ENCODE peak calls at places on chromosomes 2 and 18, in ten cellular contexts. V is CD8-positive, alpha-beta T cell; F is HCT116; I is Peyer's patch; N is body of pancreas; L is astrocyte; Z is PC-3; J is MM.1S; W is osteoblast; Q is heart left ventricle. G is an unnamed sample.

GRCh38 chr2:124027182-124027581 is 2.1 kb downstream of the CNTNAP5 start:
- DNase-seq in V (no peak), F (no peak), I (no peak), N (peak; percentile 38), L (peak; percentile 15), Z (peak; percentile 75), J (peak; percentile 83), W (peak; percentile 85), Q (no peak), G (peak; percentile 62)

GRCh38 chr2:225894240-225894980 is 494.9 kb downstream of the NYAP2 start:
- DNase-seq in V (no peak), F (peak; percentile 13), I (no peak), N (no peak), L (peak; percentile 74), Z (peak; percentile 81), J (no peak), W (peak; percentile 35), Q (no peak), G (no peak)

GRCh38 chr2:120867290-120868231 is 131.9 kb downstream of the GLI2 start:
- DNase-seq in V (no peak), F (no peak), I (peak; percentile 24), N (peak; percentile 58), L (peak; percentile 84), Z (peak; percentile 64), J (no peak), W (peak; percentile 98), Q (peak; percentile 86), G (peak; percentile 78)

GRCh38 chr2:238290715-238291549 is 2.5 kb upstream of the PER2 start:
- DNase-seq in V (no peak), F (no peak), I (no peak), N (peak; percentile 37), L (no peak), Z (no peak), J (no peak), W (no peak), Q (no peak), G (peak; percentile 73)

GRCh38 chr18:79434611-79435010 is 38.9 kb downstream of the NFATC1 start:
- DNase-seq in V (no peak), F (no peak), I (no peak), N (no peak), L (no peak), Z (no peak), J (no peak), W (no peak), Q (no peak), G (no peak)

GRCh38 chr2:221810216-221810615 is 238.1 kb upstream of the EPHA4 start:
- DNase-seq in V (no peak), F (no peak), I (no peak), N (no peak), L (no peak), Z (no peak), J (no peak), W (no peak), Q (no peak), G (no peak)

GRCh38 chr2:118006861-118007260 is 7.0 kb downstream of the CCDC93 start:
- DNase-seq in V (no peak), F (no peak), I (no peak), N (no peak), L (no peak), Z (no peak), J (no peak), W (no peak), Q (peak; percentile 37), G (no peak)

GRCh38 chr2:108268001-108268400 is 20.7 kb upstream of the SULT1C2 start:
- DNase-seq in V (no peak), F (no peak), I (no peak), N (no peak), L (peak; percentile 87), Z (peak; percentile 80), J (no peak), W (peak; percentile 23), Q (no peak), G (no peak)

GRCh38 chr18:37294951-37295350 is 270.6 kb downstream of the CELF4 start:
- DNase-seq in V (no peak), F (no peak), I (no peak), N (no peak), L (no peak), Z (peak; percentile 2), J (no peak), W (peak; percentile 75), Q (no peak), G (peak; percentile 96)

GRCh38 chr18:59272971-59273935 is at the start of gene RAX:
- DNase-seq in V (no peak), F (no peak), I (no peak), N (no peak), L (no peak), Z (no peak), J (no peak), W (peak; percentile 93), Q (no peak), G (peak; percentile 96)

GRCh38 chr2:120395221-120395620 is 49.3 kb downstream of the INHBB start:
- DNase-seq in V (no peak), F (no peak), I (no peak), N (no peak), L (no peak), Z (no peak), J (no peak), W (peak; percentile 64), Q (no peak), G (peak; percentile 42)

GRCh38 chr2:152033146-152033545 is 65.7 kb downstream of the CACNB4 start:
- DNase-seq in V (no peak), F (no peak), I (no peak), N (no peak), L (no peak), Z (no peak), J (no peak), W (no peak), Q (no peak), G (peak; percentile 73)

GRCh38 chr2:99715956-99716355 is 226.1 kb upstream of the REV1 start:
- DNase-seq in V (no peak), F (no peak), I (no peak), N (no peak), L (no peak), Z (no peak), J (no peak), W (no peak), Q (no peak), G (no peak)

GRCh38 chr18:26700728-26701127 is 152.4 kb upstream of the KCTD1 start:
- DNase-seq in V (no peak), F (no peak), I (no peak), N (no peak), L (peak; percentile 2), Z (no peak), J (no peak), W (no peak), Q (no peak), G (no peak)

GRCh38 chr18:2902327-2902726 is 55.5 kb downstream of the EMILIN2 start:
- DNase-seq in V (no peak), F (no peak), I (no peak), N (no peak), L (no peak), Z (no peak), J (no peak), W (no peak), Q (no peak), G (peak; percentile 20)

GRCh38 chr18:21638822-21639221 is 26.7 kb downstream of the SNRPD1 start:
- DNase-seq in V (no peak), F (no peak), I (no peak), N (no peak), L (no peak), Z (no peak), J (no peak), W (no peak), Q (no peak), G (no peak)

GRCh38 chr2:73862987-73863386 is 29.8 kb upstream of the ACTG2 start:
- DNase-seq in V (no peak), F (no peak), I (no peak), N (no peak), L (no peak), Z (peak; percentile 34), J (no peak), W (no peak), Q (no peak), G (no peak)
- TF ChIP-seq CTCF in V (no peak), F (no peak), I (no peak), N (no peak), L (no peak), Z (no peak), J (no peak), W (no peak), Q (no peak), G (no peak)

DNA sequence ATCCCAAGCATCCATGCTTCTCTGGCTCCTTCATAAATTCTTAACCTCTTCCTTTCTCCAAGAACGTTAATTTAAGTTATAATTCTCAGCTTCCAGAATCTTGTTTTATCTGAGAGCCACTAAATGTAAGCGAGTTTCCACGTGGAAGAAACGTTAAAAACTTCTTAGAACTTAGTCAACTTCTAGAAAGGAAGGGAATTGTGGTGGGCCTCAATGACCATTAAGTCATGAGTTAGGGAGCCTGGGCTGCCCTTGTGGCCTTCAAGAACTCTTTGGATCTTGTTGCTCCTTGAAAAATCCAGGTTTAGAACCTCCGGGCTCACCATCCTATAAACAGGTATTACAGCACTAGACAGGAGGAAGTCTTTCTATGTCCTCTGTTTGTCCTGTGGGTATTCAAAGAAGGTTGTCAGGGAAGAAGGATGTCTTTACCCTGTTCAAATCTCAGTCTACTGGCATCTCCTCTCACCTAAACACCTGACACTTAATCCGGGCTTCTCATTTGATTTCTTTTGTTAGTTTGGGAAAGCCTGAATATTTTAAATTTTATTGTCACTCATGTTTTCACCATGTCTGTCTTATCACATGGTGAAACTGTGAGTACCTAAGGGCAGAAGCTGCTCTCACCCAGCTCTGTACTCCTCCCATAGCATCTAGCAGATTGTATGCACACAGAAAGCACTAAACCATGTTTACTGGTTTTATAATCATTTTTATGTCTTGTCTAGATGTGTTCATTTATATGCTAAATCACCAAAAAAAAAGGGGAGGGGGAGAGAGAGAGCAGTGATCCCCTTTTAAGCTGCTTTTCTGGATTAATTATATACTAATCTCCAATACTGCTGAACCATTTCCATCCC is 6.3 kb downstream of the RND3 start:
- DNase-seq in V (no peak), F (no peak), I (no peak), N (no peak), L (no peak), Z (peak; percentile 41), J (no peak), W (no peak), Q (no peak), G (no peak)
- H3K4me1 ChIP-seq in V (no peaks in the 10 kb centered on the region), F (peaks cover 41% of the 10 kb centered on the region), I (no peaks in the 10 kb centered on the region), N (peaks cover 24% of the 10 kb centered on the region), L (peaks cover 77% of the 10 kb centered on the region), Z (peaks cover 83% of the 10 kb centered on the region), J (no peaks in the 10 kb centered on the region), W (peaks cover 85% of the 10 kb centered on the region), Q (peaks cover 46% of the 10 kb centered on the region), G (no peaks in the 10 kb centered on the region)

GRCh38 chr2:74368499-74368898 is 11.6 kb downstream of the DCTN1 start:
- DNase-seq in V (no peak), F (no peak), I (no peak), N (no peak), L (no peak), Z (no peak), J (no peak), W (peak; percentile 52), Q (no peak), G (no peak)
- H3K36me3 ChIP-seq in V (peaks cover 63% of the 10 kb centered on the region), F (peaks cover 46% of the 10 kb centered on the region), I (no peaks in the 10 kb centered on the region), N (peaks cover 10% of the 10 kb centered on the region), L (peaks cover 65% of the 10 kb centered on the region), Z (peaks cover 31% of the 10 kb centered on the region), J (no peaks in the 10 kb centered on the region), W (peaks cover 82% of the 10 kb centered on the region), Q (peaks cover 94% of the 10 kb centered on the region), G (peaks cover 95% of the 10 kb centered on the region)

DNA sequence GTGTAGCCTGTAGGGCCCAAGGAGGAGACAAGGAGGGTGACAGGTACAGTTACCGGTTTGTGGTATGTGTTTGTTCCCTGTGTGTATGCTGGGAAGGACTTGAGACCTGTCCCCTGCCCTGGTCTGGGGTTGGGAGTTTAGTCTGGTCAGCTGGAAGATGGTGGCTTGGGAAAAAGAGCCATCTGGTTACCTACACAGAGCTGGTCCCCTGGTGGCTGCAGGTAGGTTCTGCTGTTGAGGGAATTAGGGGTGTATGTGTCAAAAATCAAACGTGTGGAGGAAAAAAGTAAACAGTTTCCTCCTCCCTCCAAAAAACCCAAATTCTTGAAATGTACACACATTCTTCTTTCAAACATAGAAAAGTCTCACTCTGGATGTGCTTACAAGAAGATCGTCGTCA is 24.3 kb downstream of the PTMA start:
- DNase-seq in V (no peak), F (no peak), I (no peak), N (no peak), L (no peak), Z (no peak), J (no peak), W (peak; percentile 52), Q (no peak), G (peak; percentile 60)
- TF ChIP-seq CTCF in V (no peak), F (peak; percentile 42), I (no peak), N (no peak), L (peak; percentile 3), Z (peak; percentile 28), J (peak; percentile 5), W (no peak), Q (no peak), G (peak; percentile 69)

G was measured in endodermal cell.